ENCODE peak calls at places on chromosomes 4 and X, in nine cellular contexts. Q, P, H, T, Z, I, D, B and V are unnamed samples.

GRCh38 chr4:42646013-42646784 is 10.7 kb downstream of the ATP8A1 start:
- DNase-seq in Z (no peak), B (no peak), I (no peak), D (no peak), P (no peak), Q (no peak), T (no peak), H (no peak), V (no peak)

GRCh38 chr4:149997881-149998421 is 80.3 kb upstream of the DCLK2 start:
- DNase-seq in P (no peak), Q (peak; percentile 64), H (peak; percentile 86), I (peak; percentile 84), B (no peak), D (no peak), Z (no peak), T (no peak), V (no peak)

GRCh38 chr4:165794834-165795233 is 78.2 kb upstream of the TLL1 start:
- DNase-seq in Q (no peak), D (no peak), Z (no peak), B (no peak), T (no peak), P (no peak), I (no peak), H (no peak), V (no peak)

GRCh38 chrX:39613508-39613921 is 484.2 kb downstream of the BCOR start:
- DNase-seq in H (no peak), Q (peak; percentile 48), T (no peak), P (no peak), B (no peak), Z (peak; percentile 35), I (no peak), D (peak; percentile 39), V (no peak)

GRCh38 chr4:152516156-152516555 is 19.7 kb downstream of the FBXW7 start:
- DNase-seq in D (no peak), P (no peak), H (peak; percentile 24), Z (no peak), Q (no peak), T (no peak), B (no peak), I (peak; percentile 20), V (no peak)

GRCh38 chrX:103789004-103789403 is 12.4 kb downstream of the PLP1 start:
- DNase-seq in I (no peak), B (no peak), H (no peak), T (no peak), D (no peak), Z (no peak), Q (no peak), P (no peak), V (no peak)

GRCh38 chr4:38189445-38189844 is 229.2 kb downstream of the PTTG2 start:
- DNase-seq in I (peak; percentile 91), Q (peak; percentile 71), B (peak; percentile 40), H (peak; percentile 84), T (no peak), P (no peak), Z (no peak), D (no peak), V (no peak)

GRCh38 chr4:25938251-25939186 is 24.5 kb downstream of the SMIM20 start:
- DNase-seq in I (peak; percentile 71), T (no peak), B (no peak), D (no peak), P (no peak), H (peak; percentile 65), Z (peak; percentile 39), Q (no peak), V (no peak)

GRCh38 chr4:97845758-97846157 is 297.5 kb downstream of the STPG2 start:
- DNase-seq in D (no peak), T (no peak), I (no peak), B (no peak), Q (no peak), H (no peak), Z (no peak), P (no peak), V (no peak)

GRCh38 chr4:98626350-98626749 is 32.1 kb downstream of the TSPAN5 start:
- DNase-seq in H (peak; percentile 93), B (peak; percentile 38), I (peak; percentile 96), Z (no peak), T (no peak), P (no peak), Q (peak; percentile 91), D (no peak), V (no peak)

GRCh38 chrX:79259073-79259689 is 108.0 kb downstream of the ITM2A start:
- DNase-seq in D (no peak), I (no peak), Q (no peak), H (no peak), B (no peak), Z (peak; percentile 80), T (peak; percentile 48), P (no peak), V (peak; percentile 13)

GRCh38 chr4:10281996-10282395 is 165.4 kb upstream of the WDR1 start:
- DNase-seq in I (peak; percentile 75), D (no peak), P (no peak), B (no peak), Z (no peak), H (peak; percentile 35), Q (no peak), T (no peak), V (no peak)

GRCh38 chrX:152813211-152813610 is 17.3 kb downstream of the CETN2 start:
- DNase-seq in H (no peak), I (no peak), B (no peak), Q (no peak), Z (no peak), D (no peak), P (no peak), T (no peak), V (no peak)

GRCh38 chr4:71389149-71389840 is 50.5 kb downstream of the SLC4A4 start:
- DNase-seq in P (no peak), D (no peak), H (no peak), Z (no peak), I (no peak), T (no peak), B (no peak), Q (no peak), V (no peak)

GRCh38 chrX:12162420-12162819 is 24.1 kb downstream of the FRMPD4 start:
- DNase-seq in Z (no peak), D (no peak), T (no peak), I (no peak), Q (no peak), B (no peak), H (no peak), P (no peak), V (no peak)

GRCh38 chr4:66769436-66769835 is 775.9 kb downstream of the CENPC start:
- DNase-seq in H (peak; percentile 27), Z (no peak), P (no peak), I (peak; percentile 9), B (no peak), T (no peak), Q (no peak), D (no peak), V (no peak)

GRCh38 chr4:139876328-139876941 is 210.8 kb downstream of the MGST2 start:
- DNase-seq in B (no peak), H (peak; percentile 56), Z (no peak), D (no peak), P (no peak), I (peak; percentile 52), T (no peak), Q (no peak), V (no peak)

GRCh38 chr4:70365479-70365878 is 4.9 kb downstream of the SMR3A start:
- DNase-seq in D (no peak), H (peak; percentile 98), Q (no peak), P (no peak), T (no peak), I (peak; percentile 96), Z (no peak), B (peak; percentile 38), V (no peak)

GRCh38 chr4:113574636-113575103 is 186.9 kb downstream of the CAMK2D start:
- DNase-seq in B (no peak), H (peak; percentile 43), D (no peak), P (no peak), I (peak; percentile 54), Z (no peak), Q (peak; percentile 88), T (no peak), V (no peak)
- H3K4me3 ChIP-seq in B (no peak overlapping the region), H (no peak overlapping the region), D (no peak overlapping the region), P (no peak overlapping the region), I (no peak overlapping the region), Z (no peak overlapping the region), Q (no peak overlapping the region), T (no peak overlapping the region), V (no peak overlapping the region)

DNA sequence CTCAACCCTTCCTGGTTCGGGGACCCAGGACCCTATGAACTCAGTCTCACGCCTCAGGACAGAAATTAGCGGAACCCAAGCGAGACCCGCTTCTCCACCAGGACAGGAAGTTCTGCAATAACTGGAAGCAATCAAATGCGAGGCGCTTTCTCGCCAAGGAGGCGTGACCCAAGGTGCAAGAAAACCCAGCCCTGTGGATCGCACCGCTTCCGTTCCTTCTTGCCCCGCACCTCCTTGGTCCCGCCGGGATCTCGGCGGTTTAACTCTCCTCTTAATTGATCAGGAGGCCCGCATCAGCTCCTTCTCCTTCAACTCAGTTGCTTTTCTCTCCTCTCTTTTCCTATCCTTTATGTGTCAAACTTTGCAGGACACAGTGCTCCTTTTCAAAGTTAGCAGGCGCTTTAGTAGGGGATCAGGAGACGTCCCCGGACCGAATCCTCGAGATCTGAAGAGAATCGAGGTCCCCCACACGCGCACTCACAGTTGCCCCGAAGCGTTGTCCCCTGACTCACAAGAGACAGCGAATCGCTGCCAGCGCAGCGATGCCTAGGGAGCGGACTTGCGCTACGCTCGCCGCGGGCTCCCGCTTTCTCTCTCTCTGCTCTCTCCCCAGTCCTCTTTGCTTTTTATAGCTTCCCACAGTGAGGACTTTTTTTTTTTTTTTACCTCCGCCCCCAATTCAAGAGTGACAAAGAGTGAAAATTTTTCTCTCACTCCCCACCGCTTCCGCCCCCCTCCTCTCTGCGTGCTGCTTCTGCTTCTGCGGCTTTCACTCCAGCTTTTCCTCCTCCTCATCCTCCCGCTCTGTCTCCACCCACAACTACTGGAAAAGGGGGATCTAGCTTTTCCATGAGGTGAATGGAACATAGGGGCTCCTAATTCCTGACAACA is at the start of gene DKK2:
- DNase-seq in H (peak; percentile 37), B (no peak), Z (no peak), D (peak; percentile 46), T (no peak), Q (peak; percentile 20), P (peak; percentile 28), I (peak; percentile 27), V (no peak)
- H3K4me3 ChIP-seq in H (peak within 1 kb of the TSS; percentile 39), B (no peak within 1 kb of the TSS), Z (no peak within 1 kb of the TSS), D (peak within 1 kb of the TSS; percentile 47), T (no peak within 1 kb of the TSS), Q (peak within 1 kb of the TSS; percentile 84), P (no peak within 1 kb of the TSS), I (peak within 1 kb of the TSS; percentile 22), V (no peak within 1 kb of the TSS)

DNA sequence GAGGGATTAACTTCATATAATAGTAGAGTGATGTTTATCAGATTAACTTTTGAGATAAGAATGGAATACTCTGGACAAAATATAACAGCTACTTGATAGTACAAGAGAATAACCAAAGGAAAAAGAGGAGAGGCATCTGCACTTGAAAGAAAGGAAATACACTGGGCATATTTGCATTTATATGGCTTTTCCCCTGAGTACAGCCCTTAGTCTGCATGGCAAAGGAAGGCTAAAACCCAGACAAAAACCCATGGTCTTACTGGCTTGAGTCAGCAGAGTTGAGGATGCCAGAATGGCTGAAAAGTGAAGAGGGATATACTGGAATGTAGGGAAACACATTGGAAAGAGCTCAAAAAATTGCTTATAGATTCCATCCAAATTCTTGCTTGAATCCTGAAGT is 101.6 kb downstream of the COL4A5 start:
- DNase-seq in P (no peak), D (no peak), Q (no peak), B (no peak), Z (no peak), I (no peak), H (no peak), T (no peak), V (no peak)
- H3K4me3 ChIP-seq in P (no peak overlapping the region), D (no peak overlapping the region), Q (no peak overlapping the region), B (no peak overlapping the region), Z (no peak overlapping the region), I (no peak overlapping the region), H (no peak overlapping the region), T (no peak overlapping the region), V (no peak overlapping the region)

GRCh38 chrX:38462257-38462656 is 99.1 kb upstream of the TSPAN7 start:
- DNase-seq in T (no peak), B (no peak), I (no peak), D (no peak), Z (no peak), H (no peak), Q (no peak), P (no peak), V (no peak)
- H3K4me3 ChIP-seq in T (no peak overlapping the region), B (no peak overlapping the region), I (no peak overlapping the region), D (no peak overlapping the region), Z (no peak overlapping the region), H (no peak overlapping the region), Q (no peak overlapping the region), P (no peak overlapping the region), V (no peak overlapping the region)